ENCODE peak calls at places on chromosome 15, in eight cellular contexts. One of them, this sample, is unnamed.

GRCh38 chr15:26967719-26968269 is 3.2 kb upstream of the GABRG3 start:
- DNase-seq in fibroblast of pulmonary artery: no peak
- DNase-seq in H9: peak
- DNase-seq in Caco-2: no peak
- DNase-seq in GM20000: no peak
- DNase-seq in fibroblast of mammary gland: no peak
- DNase-seq in mesothelial cell of epicardium: no peak
- DNase-seq in spleen: no peak
- DNase-seq in this sample: no peak

GRCh38 chr15:88613074-88613944 is 7.8 kb upstream of the AEN start:
- DNase-seq in fibroblast of pulmonary artery: no peak
- DNase-seq in H9: peak
- DNase-seq in Caco-2: no peak
- DNase-seq in GM20000: no peak
- DNase-seq in fibroblast of mammary gland: no peak
- DNase-seq in mesothelial cell of epicardium: no peak
- DNase-seq in spleen: no peak
- DNase-seq in this sample: no peak

GRCh38 chr15:39429898-39430357 is 151.0 kb upstream of the THBS1 start:
- DNase-seq in fibroblast of pulmonary artery: peak
- DNase-seq in H9: no peak
- DNase-seq in Caco-2: no peak
- DNase-seq in GM20000: peak
- DNase-seq in fibroblast of mammary gland: peak
- DNase-seq in mesothelial cell of epicardium: no peak
- DNase-seq in spleen: no peak
- DNase-seq in this sample: peak

GRCh38 chr15:91408476-91409076 is 308.5 kb downstream of the SV2B start:
- DNase-seq in fibroblast of pulmonary artery: peak
- DNase-seq in H9: no peak
- DNase-seq in Caco-2: no peak
- DNase-seq in GM20000: no peak
- DNase-seq in fibroblast of mammary gland: peak
- DNase-seq in mesothelial cell of epicardium: no peak
- DNase-seq in spleen: no peak
- DNase-seq in this sample: no peak

GRCh38 chr15:81091889-81092558 is 42.0 kb upstream of the CFAP161 start:
- DNase-seq in fibroblast of pulmonary artery: peak
- DNase-seq in H9: no peak
- DNase-seq in Caco-2: no peak
- DNase-seq in GM20000: no peak
- DNase-seq in fibroblast of mammary gland: peak
- DNase-seq in mesothelial cell of epicardium: no peak
- DNase-seq in spleen: no peak
- DNase-seq in this sample: peak

GRCh38 chr15:40985541-40986330 is 32.5 kb downstream of the CHAC1 start:
- DNase-seq in fibroblast of pulmonary artery: peak
- DNase-seq in H9: no peak
- DNase-seq in Caco-2: no peak
- DNase-seq in GM20000: no peak
- DNase-seq in fibroblast of mammary gland: peak
- DNase-seq in mesothelial cell of epicardium: no peak
- DNase-seq in spleen: no peak
- DNase-seq in this sample: peak

GRCh38 chr15:39365873-39366272 is 215.0 kb upstream of the THBS1 start:
- DNase-seq in fibroblast of pulmonary artery: no peak
- DNase-seq in H9: no peak
- DNase-seq in Caco-2: no peak
- DNase-seq in GM20000: peak
- DNase-seq in fibroblast of mammary gland: no peak
- DNase-seq in mesothelial cell of epicardium: no peak
- DNase-seq in spleen: no peak
- DNase-seq in this sample: no peak

GRCh38 chr15:70018646-70019600 is 78.8 kb downstream of the TLE3 start:
- DNase-seq in fibroblast of pulmonary artery: no peak
- DNase-seq in H9: no peak
- DNase-seq in Caco-2: no peak
- DNase-seq in GM20000: no peak
- DNase-seq in fibroblast of mammary gland: no peak
- DNase-seq in mesothelial cell of epicardium: no peak
- DNase-seq in spleen: peak
- DNase-seq in this sample: no peak

GRCh38 chr15:31300981-31301686 is 25.5 kb upstream of the KLF13 start:
- DNase-seq in fibroblast of pulmonary artery: no peak
- DNase-seq in H9: no peak
- DNase-seq in Caco-2: no peak
- DNase-seq in GM20000: no peak
- DNase-seq in fibroblast of mammary gland: no peak
- DNase-seq in mesothelial cell of epicardium: no peak
- DNase-seq in spleen: no peak
- DNase-seq in this sample: no peak

GRCh38 chr15:78004919-78005634 is 72.4 kb downstream of the TBC1D2B start:
- DNase-seq in fibroblast of pulmonary artery: peak
- DNase-seq in H9: no peak
- DNase-seq in Caco-2: no peak
- DNase-seq in GM20000: no peak
- DNase-seq in fibroblast of mammary gland: peak
- DNase-seq in mesothelial cell of epicardium: no peak
- DNase-seq in spleen: no peak
- DNase-seq in this sample: peak

GRCh38 chr15:57205999-57206398 is 170.3 kb upstream of the CGNL1 start:
- DNase-seq in fibroblast of pulmonary artery: no peak
- DNase-seq in H9: no peak
- DNase-seq in Caco-2: no peak
- DNase-seq in GM20000: no peak
- DNase-seq in fibroblast of mammary gland: no peak
- DNase-seq in mesothelial cell of epicardium: no peak
- DNase-seq in spleen: no peak
- DNase-seq in this sample: no peak

GRCh38 chr15:44535509-44536297 is 1.2 kb upstream of the EIF3J start:
- DNase-seq in fibroblast of pulmonary artery: no peak
- DNase-seq in H9: peak
- DNase-seq in Caco-2: peak
- DNase-seq in GM20000: no peak
- DNase-seq in fibroblast of mammary gland: no peak
- DNase-seq in mesothelial cell of epicardium: peak
- DNase-seq in spleen: peak
- DNase-seq in this sample: no peak

GRCh38 chr15:40936709-40937666 is 7.8 kb downstream of the DLL4 start:
- DNase-seq in fibroblast of pulmonary artery: peak
- DNase-seq in H9: no peak
- DNase-seq in Caco-2: no peak
- DNase-seq in GM20000: no peak
- DNase-seq in fibroblast of mammary gland: peak
- DNase-seq in mesothelial cell of epicardium: no peak
- DNase-seq in spleen: no peak
- DNase-seq in this sample: peak

GRCh38 chr15:50140097-50140496 is 21.1 kb upstream of the ATP8B4 start:
- DNase-seq in fibroblast of pulmonary artery: no peak
- DNase-seq in H9: no peak
- DNase-seq in Caco-2: no peak
- DNase-seq in GM20000: no peak
- DNase-seq in fibroblast of mammary gland: no peak
- DNase-seq in mesothelial cell of epicardium: no peak
- DNase-seq in spleen: no peak
- DNase-seq in this sample: no peak

GRCh38 chr15:50137893-50138292 is 18.9 kb upstream of the ATP8B4 start:
- DNase-seq in fibroblast of pulmonary artery: no peak
- DNase-seq in H9: no peak
- DNase-seq in Caco-2: no peak
- DNase-seq in GM20000: no peak
- DNase-seq in fibroblast of mammary gland: no peak
- DNase-seq in mesothelial cell of epicardium: no peak
- DNase-seq in spleen: no peak
- DNase-seq in this sample: no peak

GRCh38 chr15:50137330-50137761 is 18.3 kb upstream of the ATP8B4 start:
- DNase-seq in fibroblast of pulmonary artery: peak
- DNase-seq in H9: no peak
- DNase-seq in Caco-2: no peak
- DNase-seq in GM20000: no peak
- DNase-seq in fibroblast of mammary gland: peak
- DNase-seq in mesothelial cell of epicardium: no peak
- DNase-seq in spleen: no peak
- DNase-seq in this sample: peak

GRCh38 chr15:50135123-50135541 is 16.1 kb upstream of the ATP8B4 start:
- DNase-seq in fibroblast of pulmonary artery: no peak
- DNase-seq in H9: no peak
- DNase-seq in Caco-2: no peak
- DNase-seq in GM20000: no peak
- DNase-seq in fibroblast of mammary gland: peak
- DNase-seq in mesothelial cell of epicardium: no peak
- DNase-seq in spleen: no peak
- DNase-seq in this sample: no peak

DNA sequence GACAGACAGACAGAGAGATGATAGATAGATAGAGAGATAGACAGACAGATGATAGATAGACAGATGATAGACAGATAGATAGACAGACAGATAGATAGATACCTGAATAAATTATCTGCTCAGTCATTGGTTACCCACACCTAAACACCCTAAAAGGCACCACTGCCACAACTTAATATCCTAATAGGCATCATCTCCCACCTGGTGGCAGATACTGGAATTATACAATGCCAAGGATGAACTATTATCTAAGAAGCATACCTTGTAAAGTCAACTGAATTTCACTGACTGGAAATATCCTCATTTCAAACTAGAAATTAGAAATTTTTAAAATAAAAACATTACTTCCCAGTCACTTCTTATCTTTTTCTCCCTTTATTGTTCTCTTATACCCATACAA is 19.4 kb upstream of the ATP8B4 start:
- DNase-seq in fibroblast of pulmonary artery: no peak
- DNase-seq in H9: no peak
- DNase-seq in Caco-2: no peak
- DNase-seq in GM20000: no peak
- DNase-seq in fibroblast of mammary gland: peak
- DNase-seq in mesothelial cell of epicardium: no peak
- DNase-seq in spleen: no peak
- DNase-seq in this sample: peak
- TF ChIP-seq CTCF in fibroblast of pulmonary artery: peak
- TF ChIP-seq CTCF in H9: peak
- TF ChIP-seq CTCF in Caco-2: no peak
- TF ChIP-seq CTCF in GM20000: no peak
- TF ChIP-seq CTCF in fibroblast of mammary gland: peak
- TF ChIP-seq CTCF in mesothelial cell of epicardium: peak
- TF ChIP-seq CTCF in spleen: no peak
- TF ChIP-seq CTCF in this sample: peak

DNA sequence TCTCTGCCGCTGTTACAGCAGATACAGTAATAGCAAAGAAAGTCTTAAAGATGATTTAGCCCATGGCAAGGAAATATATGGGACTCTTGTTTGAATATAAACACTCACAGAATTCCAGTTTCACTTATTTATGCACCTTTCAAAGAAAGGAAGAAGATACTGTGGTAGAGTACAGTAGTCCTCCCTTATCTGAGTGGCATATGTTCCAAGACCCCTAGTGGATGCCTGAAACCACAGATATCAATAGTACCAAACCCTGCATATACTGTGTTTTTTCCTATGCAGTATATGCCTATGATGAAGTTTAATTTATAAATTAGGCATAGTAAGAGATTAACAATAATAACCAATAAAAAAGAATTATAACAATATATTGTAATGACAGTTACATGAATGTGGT is 8.2 kb downstream of the MAP2K1 start:
- DNase-seq in fibroblast of pulmonary artery: no peak
- DNase-seq in H9: no peak
- DNase-seq in Caco-2: no peak
- DNase-seq in GM20000: no peak
- DNase-seq in fibroblast of mammary gland: no peak
- DNase-seq in mesothelial cell of epicardium: no peak
- DNase-seq in spleen: no peak
- DNase-seq in this sample: no peak
- TF ChIP-seq CTCF in fibroblast of pulmonary artery: no peak
- TF ChIP-seq CTCF in H9: peak
- TF ChIP-seq CTCF in Caco-2: no peak
- TF ChIP-seq CTCF in GM20000: no peak
- TF ChIP-seq CTCF in fibroblast of mammary gland: no peak
- TF ChIP-seq CTCF in mesothelial cell of epicardium: no peak
- TF ChIP-seq CTCF in spleen: no peak
- TF ChIP-seq CTCF in this sample: no peak

GRCh38 chr15:47717036-47717611 is at the start of gene SEMA6D:
- DNase-seq in fibroblast of pulmonary artery: peak
- DNase-seq in H9: peak
- DNase-seq in Caco-2: peak
- DNase-seq in GM20000: peak
- DNase-seq in fibroblast of mammary gland: peak
- DNase-seq in mesothelial cell of epicardium: peak
- DNase-seq in spleen: peak
- DNase-seq in this sample: peak
- TF ChIP-seq CTCF in fibroblast of pulmonary artery: no peak
- TF ChIP-seq CTCF in H9: peak
- TF ChIP-seq CTCF in Caco-2: no peak
- TF ChIP-seq CTCF in GM20000: no peak
- TF ChIP-seq CTCF in fibroblast of mammary gland: no peak
- TF ChIP-seq CTCF in mesothelial cell of epicardium: peak
- TF ChIP-seq CTCF in spleen: peak
- TF ChIP-seq CTCF in this sample: peak

GRCh38 chr15:79170256-79170664 is 79.7 kb upstream of the RASGRF1 start:
- DNase-seq in fibroblast of pulmonary artery: peak
- DNase-seq in H9: no peak
- DNase-seq in Caco-2: peak
- DNase-seq in GM20000: no peak
- DNase-seq in fibroblast of mammary gland: no peak
- DNase-seq in mesothelial cell of epicardium: no peak
- DNase-seq in spleen: no peak
- DNase-seq in this sample: peak

GRCh38 chr15:79171320-79172031 is 80.9 kb upstream of the RASGRF1 start:
- DNase-seq in fibroblast of pulmonary artery: no peak
- DNase-seq in H9: peak
- DNase-seq in Caco-2: no peak
- DNase-seq in GM20000: no peak
- DNase-seq in fibroblast of mammary gland: no peak
- DNase-seq in mesothelial cell of epicardium: no peak
- DNase-seq in spleen: no peak
- DNase-seq in this sample: no peak

GRCh38 chr15:79169531-79170123 is 79.0 kb upstream of the RASGRF1 start:
- DNase-seq in fibroblast of pulmonary artery: peak
- DNase-seq in H9: no peak
- DNase-seq in Caco-2: no peak
- DNase-seq in GM20000: no peak
- DNase-seq in fibroblast of mammary gland: no peak
- DNase-seq in mesothelial cell of epicardium: no peak
- DNase-seq in spleen: no peak
- DNase-seq in this sample: no peak

GRCh38 chr15:79172801-79173460 is 82.4 kb upstream of the RASGRF1 start:
- DNase-seq in fibroblast of pulmonary artery: no peak
- DNase-seq in H9: peak
- DNase-seq in Caco-2: no peak
- DNase-seq in GM20000: no peak
- DNase-seq in fibroblast of mammary gland: no peak
- DNase-seq in mesothelial cell of epicardium: no peak
- DNase-seq in spleen: no peak
- DNase-seq in this sample: no peak

DNA sequence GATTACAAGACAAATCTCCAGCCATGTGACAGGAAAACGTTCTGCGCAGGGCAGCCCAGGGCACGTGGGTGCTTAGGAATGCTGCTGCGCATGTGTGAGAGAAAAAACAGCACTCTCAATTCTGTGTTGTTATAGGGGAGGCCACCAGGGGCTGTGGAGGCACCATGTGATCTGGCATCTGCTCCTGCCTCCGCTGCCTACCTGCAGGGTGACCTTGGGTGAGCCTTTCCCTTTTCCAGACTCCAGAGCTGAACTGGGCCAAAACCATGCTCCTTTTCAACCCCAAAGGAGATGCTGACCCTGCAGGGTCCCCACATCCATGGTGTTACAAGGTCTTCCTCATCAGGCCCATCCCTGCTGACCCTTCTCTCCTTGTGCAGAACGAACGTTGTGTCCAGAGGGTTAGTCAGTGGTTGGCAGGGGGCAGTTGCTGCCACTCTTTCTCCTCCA is 81.5 kb upstream of the RASGRF1 start:
- DNase-seq in fibroblast of pulmonary artery: peak
- DNase-seq in H9: peak
- DNase-seq in Caco-2: no peak
- DNase-seq in GM20000: no peak
- DNase-seq in fibroblast of mammary gland: no peak
- DNase-seq in mesothelial cell of epicardium: no peak
- DNase-seq in spleen: no peak
- DNase-seq in this sample: no peak
- TF ChIP-seq CTCF in fibroblast of pulmonary artery: no peak
- TF ChIP-seq CTCF in H9: peak
- TF ChIP-seq CTCF in Caco-2: no peak
- TF ChIP-seq CTCF in GM20000: no peak
- TF ChIP-seq CTCF in fibroblast of mammary gland: no peak
- TF ChIP-seq CTCF in mesothelial cell of epicardium: no peak
- TF ChIP-seq CTCF in spleen: no peak
- TF ChIP-seq CTCF in this sample: no peak

This sample was measured in foreskin fibroblast.